ENCODE peak calls at places on chromosomes 2 and 18, in four cellular contexts. J, K, B and A are unnamed samples.
A peak's percentile ranks its signal among the peaks of the same experiment; 100 is the strongest.

GRCh38 chr2:20737505-20737904 is 70.6 kb downstream of the GDF7 start:
- DNase-seq in J (peak; percentile 13), K (no peak), B (no peak), A (peak; percentile 70)

GRCh38 chr2:6986251-6986893 is 69.2 kb downstream of the RNF144A start:
- DNase-seq in J (no peak), K (no peak), B (no peak), A (no peak)

GRCh38 chr2:36389081-36389480 is 33.5 kb downstream of the CRIM1 start:
- DNase-seq in J (no peak), K (no peak), B (no peak), A (no peak)

GRCh38 chr2:63189026-63189425 is 138.4 kb downstream of the OTX1 start:
- DNase-seq in J (peak; percentile 16), K (peak; percentile 20), B (no peak), A (peak; percentile 12)

GRCh38 chr18:48454146-48454796 is 45.1 kb upstream of the ZBTB7C start:
- DNase-seq in J (no peak), K (no peak), B (no peak), A (no peak)

GRCh38 chr18:29874519-29875098 is 1167.9 kb downstream of the DSC3 start:
- DNase-seq in J (no peak), K (peak; percentile 13), B (peak; percentile 8), A (no peak)

GRCh38 chr2:212546669-212547068 is 8.1 kb upstream of the ERBB4 start:
- DNase-seq in J (no peak), K (no peak), B (no peak), A (no peak)

GRCh38 chr2:59256290-59256689 is 1015.2 kb upstream of the FANCL start:
- DNase-seq in J (no peak), K (no peak), B (no peak), A (no peak)

GRCh38 chr2:201185863-201186262 is 2.9 kb downstream of the CASP10 start:
- DNase-seq in J (no peak), K (no peak), B (no peak), A (no peak)

GRCh38 chr2:18245375-18245774 is 315.1 kb downstream of the RDH14 start:
- DNase-seq in J (no peak), K (no peak), B (no peak), A (no peak)

GRCh38 chr2:150911766-150912280 is 349.8 kb downstream of the RBM43 start:
- DNase-seq in J (no peak), K (no peak), B (peak; percentile 77), A (no peak)

GRCh38 chr2:26621469-26622199 is 19.5 kb downstream of the CIB4 start:
- DNase-seq in J (no peak), K (no peak), B (no peak), A (no peak)

GRCh38 chr2:143705108-143705686 is 576.0 kb downstream of the ARHGAP15 start:
- DNase-seq in J (no peak), K (no peak), B (no peak), A (no peak)

GRCh38 chr2:98912221-98912851 is 23.7 kb downstream of the CRACDL start:
- DNase-seq in J (no peak), K (no peak), B (no peak), A (no peak)

GRCh38 chr2:121362776-121363175 is 77.8 kb upstream of the TFCP2L1 start:
- DNase-seq in J (no peak), K (no peak), B (no peak), A (no peak)

GRCh38 chr18:30333310-30333709 is 709.2 kb downstream of the DSC3 start:
- DNase-seq in J (no peak), K (no peak), B (no peak), A (no peak)

GRCh38 chr2:119106301-119106897 is 52.2 kb downstream of the C1QL2 start:
- DNase-seq in J (no peak), K (peak; percentile 37), B (no peak), A (no peak)

GRCh38 chr18:11676867-11677266 is 12.2 kb upstream of the GNAL start:
- DNase-seq in J (no peak), K (peak; percentile 17), B (no peak), A (no peak)

GRCh38 chr2:168482245-168482644 is 26.2 kb downstream of the CERS6 start:
- DNase-seq in J (no peak), K (no peak), B (no peak), A (no peak)

GRCh38 chr2:100658017-100658416 is 95.2 kb downstream of the PDCL3 start:
- DNase-seq in J (no peak), K (no peak), B (no peak), A (no peak)
- TF ChIP-seq SPI1 in J (no peak), K (no peak), B (no peak), A (no peak)

DNA sequence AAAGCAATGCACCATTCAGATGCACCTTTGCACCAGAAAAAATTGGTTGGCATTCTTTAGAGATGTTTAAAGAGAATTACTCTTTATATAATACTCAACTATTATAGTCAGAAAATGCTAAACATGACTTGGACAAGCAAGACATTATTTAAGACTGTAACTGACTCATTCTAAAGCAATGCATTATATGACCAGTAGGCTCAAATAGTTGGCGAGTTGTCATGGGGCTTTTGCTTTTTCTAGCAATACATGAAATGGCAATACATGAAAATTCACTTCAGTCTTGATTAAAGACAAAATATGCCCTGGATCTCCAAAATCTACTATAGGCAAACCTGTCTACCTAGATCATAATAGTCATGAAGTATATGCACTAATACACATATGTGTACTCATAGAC is 216.9 kb upstream of the VWC2L start:
- DNase-seq in J (no peak), K (no peak), B (no peak), A (no peak)
- TF ChIP-seq SPI1 in J (no peak), K (no peak), B (no peak), A (no peak)

DNA sequence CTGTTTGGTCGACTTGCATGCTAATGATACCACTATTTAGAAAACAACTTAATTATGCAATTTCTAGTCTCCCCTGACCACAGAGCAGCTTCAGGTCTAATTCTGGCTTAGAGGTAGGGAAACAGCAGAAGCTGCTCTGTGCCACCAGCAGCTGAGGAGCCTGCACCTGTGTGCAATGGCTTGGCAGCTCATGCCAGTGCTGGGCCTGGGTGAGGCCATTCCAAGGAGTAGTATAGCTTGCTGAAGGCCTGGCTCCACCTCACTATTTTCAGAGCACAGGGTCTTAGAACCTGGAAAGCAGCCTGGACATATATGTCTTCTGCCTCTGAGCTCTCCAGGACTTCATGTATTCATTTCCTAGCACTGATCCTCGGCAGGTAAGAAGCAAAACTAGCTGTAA is 62.8 kb downstream of the SPRED2 start:
- DNase-seq in J (no peak), K (no peak), B (no peak), A (no peak)
- TF ChIP-seq SPI1 in J (no peak), K (no peak), B (no peak), A (no peak)

DNA sequence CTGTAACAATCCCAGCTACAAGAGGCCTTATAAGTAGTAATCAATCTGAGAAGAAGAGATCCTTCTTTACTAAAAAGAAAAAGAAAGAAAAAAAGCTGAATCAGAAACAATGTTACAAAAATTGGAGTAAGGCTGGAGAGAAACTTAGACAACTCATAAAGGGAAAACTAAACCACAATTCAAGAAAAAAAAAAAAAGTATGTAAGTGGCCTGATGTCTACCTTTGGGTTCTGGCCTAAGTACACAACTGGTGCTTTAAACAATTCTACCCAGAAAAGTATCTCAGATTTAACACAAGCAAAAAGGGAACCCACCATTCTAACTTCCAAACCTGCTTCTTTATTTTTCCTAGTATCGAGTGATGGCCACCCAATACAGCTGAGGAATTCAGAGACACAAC is 45.3 kb downstream of the ZNF521 start:
- DNase-seq in J (no peak), K (no peak), B (no peak), A (no peak)
- TF ChIP-seq SPI1 in J (no peak), K (no peak), B (no peak), A (no peak)

DNA sequence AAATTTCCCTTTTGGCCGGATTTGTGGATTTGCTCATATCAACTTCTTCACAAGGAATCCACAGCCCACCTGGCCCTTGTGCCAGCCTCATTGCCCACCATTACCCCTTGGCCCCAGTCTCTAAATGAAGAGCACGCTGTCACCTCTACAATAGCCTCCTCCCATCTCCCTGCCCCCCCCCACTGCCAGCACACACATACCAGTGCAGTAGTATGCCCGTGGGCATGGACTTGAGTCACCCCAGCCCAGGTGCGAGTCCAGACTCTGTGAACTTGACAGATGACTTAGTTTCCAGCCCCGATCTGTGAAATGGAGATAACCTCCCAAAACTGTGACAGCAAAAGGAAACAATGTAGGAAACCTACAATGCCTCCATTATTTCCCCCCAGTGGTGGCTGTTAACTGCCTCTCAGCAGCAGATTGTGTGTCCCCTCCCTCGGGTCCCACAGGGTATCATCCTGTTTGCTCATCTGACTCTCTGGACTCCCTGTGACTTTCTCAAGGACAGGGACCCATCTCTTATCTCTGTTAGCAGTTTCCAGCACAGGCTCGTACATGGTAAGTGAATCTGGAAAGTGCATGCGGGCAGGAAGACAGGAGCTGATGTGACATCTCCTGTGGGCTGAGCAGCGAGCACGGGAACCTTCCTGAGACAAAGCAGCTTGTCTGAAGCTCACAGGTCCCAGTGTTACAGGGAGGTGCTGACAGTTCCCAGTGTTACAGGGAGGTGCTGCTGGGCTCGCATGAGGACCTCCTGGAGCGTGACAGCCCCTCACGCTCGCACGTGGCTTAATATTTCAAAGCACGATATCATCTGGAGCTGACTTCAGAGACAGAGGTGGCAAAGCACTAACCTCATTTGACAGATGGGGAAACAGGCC is 4.2 kb upstream of the TMEM185B start:
- DNase-seq in J (no peak), K (no peak), B (no peak), A (no peak)
- TF ChIP-seq SPI1 in J (no peak), K (no peak), B (no peak), A (no peak)

DNA sequence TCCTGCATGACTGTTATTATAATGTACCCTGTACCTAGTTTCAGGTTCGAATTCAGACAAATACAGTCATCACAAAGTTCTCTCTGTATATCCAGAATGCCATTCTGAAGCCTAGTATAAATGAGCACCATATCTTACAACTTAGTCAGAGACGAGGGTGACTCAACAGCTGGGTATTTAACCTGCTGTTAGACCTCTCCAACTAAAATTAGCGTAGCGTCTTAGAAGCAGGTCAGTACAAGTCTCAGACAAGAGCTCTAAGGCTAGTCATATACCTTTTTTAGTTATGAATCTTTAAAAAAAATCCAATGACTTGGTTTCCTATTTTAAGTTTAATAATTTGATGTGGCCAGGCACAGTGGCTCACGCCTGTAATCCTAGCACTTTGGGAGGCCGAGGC is 74.1 kb downstream of the CABYR start:
- DNase-seq in J (no peak), K (no peak), B (no peak), A (no peak)
- TF ChIP-seq SPI1 in J (no peak), K (no peak), B (no peak), A (no peak)

GRCh38 chr2:177262137-177262536 is 2.4 kb downstream of the NFE2L2 start:
- DNase-seq in J (no peak), K (no peak), B (no peak), A (no peak)
- TF ChIP-seq SPI1 in J (no peak), K (no peak), B (no peak), A (no peak)